ENCODE peak calls at places on chromosome 21, in nine cellular contexts. B is NCI-H1092; C is activated CD4-positive, alpha-beta T cell treated with anti-CD3 and anti-CD28 coated beads for 24 hours; Z is amniotic stem cell; R is memory B cell; X is uterus; A is ACHN; J is posterior cingulate gyrus; N is NAMALWA. P is an unnamed sample.

GRCh38 chr21:39381009-39381408 is 32.1 kb upstream of the HMGN1 start:
- DNase-seq in B (no peak), C (no peak), Z (no peak), R (no peak), X (no peak), A (no peak), J (no peak), N (no peak), P (no peak)

GRCh38 chr21:43303240-43304178 is 123.4 kb downstream of the SIK1 start:
- DNase-seq in B (no peak), C (no peak), Z (no peak), R (no peak), X (no peak), A (no peak), J (peak; percentile 68), N (peak; percentile 49), P (no peak)

GRCh38 chr21:31158789-31159581 is 120.7 kb upstream of the KRTAP19-8 start:
- DNase-seq in B (no peak), C (no peak), Z (no peak), R (no peak), X (no peak), A (no peak), J (peak; percentile 34), N (peak; percentile 18), P (no peak)

GRCh38 chr21:39030127-39030884 is 152.9 kb downstream of the PSMG1 start:
- DNase-seq in B (no peak), C (no peak), Z (no peak), R (no peak), X (no peak), A (no peak), J (no peak), N (no peak), P (no peak)

GRCh38 chr21:45997205-45997494 is 15.6 kb downstream of the COL6A1 start:
- DNase-seq in B (no peak), C (no peak), Z (no peak), R (no peak), X (peak; percentile 12), A (no peak), J (peak; percentile 78), N (no peak), P (no peak)

GRCh38 chr21:22476214-22476613 is 1478.0 kb downstream of the NCAM2 start:
- DNase-seq in B (no peak), C (no peak), Z (no peak), R (no peak), X (no peak), A (no peak), J (no peak), N (no peak), P (no peak)

GRCh38 chr21:26425576-26425975 is 147.5 kb downstream of the CYYR1 start:
- DNase-seq in B (no peak), C (no peak), Z (no peak), R (no peak), X (no peak), A (no peak), J (no peak), N (no peak), P (no peak)

GRCh38 chr21:44455524-44456206 is 355 bp downstream of the LRRC3 start:
- DNase-seq in B (peak; percentile 13), C (no peak), Z (no peak), R (peak; percentile 66), X (no peak), A (peak; percentile 33), J (peak; percentile 82), N (no peak), P (no peak)

GRCh38 chr21:33412832-33413519 is 9.8 kb downstream of the IFNGR2 start:
- DNase-seq in B (no peak), C (no peak), Z (no peak), R (no peak), X (no peak), A (peak; percentile 23), J (no peak), N (no peak), P (no peak)

GRCh38 chr21:16193758-16194606 is 464.2 kb downstream of the USP25 start:
- DNase-seq in B (no peak), C (no peak), Z (peak; percentile 15), R (no peak), X (peak; percentile 77), A (peak; percentile 1), J (peak; percentile 95), N (peak; percentile 94), P (peak; percentile 35)

GRCh38 chr21:42545745-42546144 is 32.1 kb downstream of the SLC37A1 start:
- DNase-seq in B (no peak), C (no peak), Z (no peak), R (no peak), X (no peak), A (no peak), J (peak; percentile 36), N (no peak), P (no peak)

GRCh38 chr21:14876464-14876863 is 188.3 kb downstream of the NRIP1 start:
- DNase-seq in B (no peak), C (no peak), Z (no peak), R (no peak), X (no peak), A (no peak), J (no peak), N (no peak), P (no peak)

GRCh38 chr21:40053007-40053406 is 185.8 kb downstream of the PCP4 start:
- DNase-seq in B (peak; percentile 78), C (no peak), Z (no peak), R (no peak), X (peak; percentile 73), A (no peak), J (peak; percentile 91), N (no peak), P (peak; percentile 58)

GRCh38 chr21:42463861-42464515 is 32.0 kb downstream of the RSPH1 start:
- DNase-seq in B (no peak), C (peak; percentile 58), Z (no peak), R (peak; percentile 59), X (no peak), A (peak; percentile 48), J (no peak), N (peak; percentile 93), P (peak; percentile 26)

GRCh38 chr21:40020651-40021050 is 153.4 kb downstream of the PCP4 start:
- DNase-seq in B (no peak), C (no peak), Z (no peak), R (no peak), X (no peak), A (no peak), J (no peak), N (no peak), P (no peak)

GRCh38 chr21:38985423-38986378 is 180.0 kb downstream of the ETS2 start:
- DNase-seq in B (peak; percentile 80), C (peak; percentile 22), Z (peak; percentile 76), R (no peak), X (peak; percentile 73), A (no peak), J (peak; percentile 85), N (no peak), P (no peak)

GRCh38 chr21:42056468-42056867 is 14.6 kb upstream of the UMODL1 start:
- DNase-seq in B (no peak), C (no peak), Z (no peak), R (no peak), X (no peak), A (no peak), J (peak; percentile 49), N (no peak), P (no peak)

GRCh38 chr21:32525282-32525681 is 60.0 kb downstream of the TCP10L start:
- DNase-seq in B (no peak), C (no peak), Z (no peak), R (no peak), X (no peak), A (no peak), J (peak; percentile 70), N (no peak), P (no peak)

GRCh38 chr21:45559216-45560105 is 17.2 kb upstream of the SLC19A1 start:
- DNase-seq in B (no peak), C (no peak), Z (no peak), R (no peak), X (no peak), A (no peak), J (peak; percentile 78), N (no peak), P (no peak)

GRCh38 chr21:32411366-32412161 is 942 bp upstream of the EVA1C start:
- DNase-seq in B (peak; percentile 13), C (peak; percentile 48), Z (no peak), R (peak; percentile 16), X (peak; percentile 95), A (no peak), J (peak; percentile 97), N (no peak), P (peak; percentile 55)

GRCh38 chr21:45377866-45378257 is 27.1 kb upstream of the COL18A1 start:
- DNase-seq in B (no peak), C (no peak), Z (no peak), R (no peak), X (peak; percentile 2), A (no peak), J (peak; percentile 24), N (no peak), P (no peak)

GRCh38 chr21:32061755-32062154 is 188.9 kb downstream of the HUNK start:
- DNase-seq in B (no peak), C (no peak), Z (no peak), R (no peak), X (no peak), A (no peak), J (no peak), N (no peak), P (no peak)

GRCh38 chr21:42514883-42515228 is 1.2 kb downstream of the SLC37A1 start:
- DNase-seq in B (no peak), C (no peak), Z (no peak), R (no peak), X (no peak), A (no peak), J (peak; percentile 79), N (peak; percentile 37), P (no peak)

GRCh38 chr21:43734131-43734634 is 15.3 kb downstream of the PDXK start:
- DNase-seq in B (no peak), C (no peak), Z (no peak), R (no peak), X (no peak), A (no peak), J (no peak), N (no peak), P (no peak)

GRCh38 chr21:20739421-20739820 is 258.8 kb upstream of the NCAM2 start:
- DNase-seq in B (no peak), C (no peak), Z (no peak), R (no peak), X (no peak), A (peak; percentile 1), J (no peak), N (peak; percentile 47), P (no peak)

GRCh38 chr21:40054403-40054802 is 187.2 kb downstream of the PCP4 start:
- DNase-seq in B (peak; percentile 99), C (no peak), Z (no peak), R (no peak), X (peak; percentile 67), A (no peak), J (no peak), N (no peak), P (no peak)

GRCh38 chr21:28758042-28758882 is 234.4 kb downstream of the LTN1 start:
- DNase-seq in B (no peak), C (no peak), Z (no peak), R (no peak), X (no peak), A (no peak), J (no peak), N (no peak), P (no peak)

GRCh38 chr21:44881586-44881939 is 8.1 kb upstream of the PTTG1IP start:
- DNase-seq in B (no peak), C (no peak), Z (no peak), R (no peak), X (no peak), A (peak; percentile 65), J (peak; percentile 28), N (no peak), P (no peak)

GRCh38 chr21:43921979-43922945 is 57.2 kb downstream of the AGPAT3 start:
- DNase-seq in B (no peak), C (peak; percentile 44), Z (no peak), R (no peak), X (no peak), A (no peak), J (no peak), N (no peak), P (no peak)

GRCh38 chr21:15031790-15032357 is 32.9 kb downstream of the NRIP1 start:
- DNase-seq in B (no peak), C (no peak), Z (no peak), R (no peak), X (no peak), A (no peak), J (no peak), N (no peak), P (no peak)

GRCh38 chr21:36509966-36510742 is 30.2 kb upstream of the CLDN14 start:
- DNase-seq in B (no peak), C (no peak), Z (no peak), R (no peak), X (no peak), A (no peak), J (peak; percentile 62), N (no peak), P (no peak)